ENCODE peak calls at places on chromosomes 4 and X, in four cellular contexts. X is H9, P is HCT116, L is glutamatergic neuron. M is an unnamed sample.

GRCh38 chr4:147480891-147481576 is at the start of gene EDNRA:
- DNase-seq in X (peak), P (no peak), L (peak), M (no peak)

GRCh38 chr4:71026086-71026485 is 32.6 kb downstream of the DCK start:
- DNase-seq in X (no peak), P (peak), L (no peak), M (peak)

GRCh38 chr4:110615366-110616161 is 7.3 kb downstream of the PITX2 start:
- DNase-seq in X (peak), P (no peak), L (no peak), M (no peak)

GRCh38 chr4:72442715-72443114 is 126.3 kb downstream of the ADAMTS3 start:
- DNase-seq in X (no peak), P (no peak), L (no peak), M (no peak)

GRCh38 chr4:158371158-158371557 is 150.5 kb upstream of the RXFP1 start:
- DNase-seq in X (no peak), P (no peak), L (no peak), M (peak)

GRCh38 chrX:40644821-40645358 is 2.5 kb downstream of the CXorf38 start:
- DNase-seq in X (no peak), P (no peak), L (no peak), M (peak)

GRCh38 chr4:3250956-3251690 is 2.2 kb downstream of the MSANTD1 start:
- DNase-seq in X (peak), P (no peak), L (peak), M (peak)

GRCh38 chr4:181254771-181255170 is 988.4 kb upstream of the TENM3 start:
- DNase-seq in X (no peak), P (no peak), L (no peak), M (no peak)

GRCh38 chrX:34365482-34365881 is 233.4 kb upstream of the FAM47A start:
- DNase-seq in X (no peak), P (no peak), L (no peak), M (peak)

GRCh38 chr4:31702291-31702690 is 982.1 kb downstream of the PCDH7 start:
- DNase-seq in X (no peak), P (no peak), L (no peak), M (no peak)

GRCh38 chrX:120224388-120224787 is 26.2 kb upstream of the ZBTB33 start:
- DNase-seq in X (no peak), P (no peak), L (no peak), M (no peak)

GRCh38 chr4:159162576-159162975 is 59.7 kb downstream of the RAPGEF2 start:
- DNase-seq in X (no peak), P (no peak), L (no peak), M (no peak)

GRCh38 chrX:154477891-154478477 is 1.1 kb downstream of the LAGE3 start:
- DNase-seq in X (peak), P (no peak), L (no peak), M (no peak)

GRCh38 chr4:142405021-142405991 is 440.8 kb downstream of the INPP4B start:
- DNase-seq in X (peak), P (no peak), L (no peak), M (peak)

GRCh38 chr4:176451441-176451840 is 131.7 kb downstream of the SPCS3 start:
- DNase-seq in X (no peak), P (no peak), L (no peak), M (no peak)

GRCh38 chr4:94976371-94977011 is 218.7 kb downstream of the BMPR1B start:
- DNase-seq in X (no peak), P (no peak), L (no peak), M (peak)

GRCh38 chr4:76892601-76893000 is 5.3 kb downstream of the SOWAHB start:
- DNase-seq in X (no peak), P (no peak), L (no peak), M (peak)

GRCh38 chrX:9466115-9466495 is 1.2 kb downstream of the TBL1X start:
- DNase-seq in X (peak), P (no peak), L (peak), M (no peak)

GRCh38 chr4:117783716-117784115 is 250.6 kb upstream of the NDST3 start:
- DNase-seq in X (no peak), P (no peak), L (no peak), M (peak)

GRCh38 chrX:9627827-9628406 is 137.7 kb downstream of the GPR143 start:
- DNase-seq in X (no peak), P (no peak), L (no peak), M (no peak)

GRCh38 chrX:10106801-10107200 is 50.0 kb upstream of the CLCN4 start:
- DNase-seq in X (no peak), P (no peak), L (no peak), M (no peak)

GRCh38 chr4:118894034-118894433 is 5.4 kb downstream of the SYNPO2 start:
- DNase-seq in X (no peak), P (no peak), L (no peak), M (no peak)

GRCh38 chr4:37073226-37073840 is 171.2 kb upstream of the NWD2 start:
- DNase-seq in X (no peak), P (no peak), L (no peak), M (no peak)

GRCh38 chr4:3639613-3640586 is 107.7 kb upstream of the LRPAP1 start:
- DNase-seq in X (no peak), P (no peak), L (no peak), M (no peak)

GRCh38 chr4:54315561-54315960 is 86.5 kb downstream of the PDGFRA start:
- DNase-seq in X (no peak), P (no peak), L (no peak), M (no peak)

DNA sequence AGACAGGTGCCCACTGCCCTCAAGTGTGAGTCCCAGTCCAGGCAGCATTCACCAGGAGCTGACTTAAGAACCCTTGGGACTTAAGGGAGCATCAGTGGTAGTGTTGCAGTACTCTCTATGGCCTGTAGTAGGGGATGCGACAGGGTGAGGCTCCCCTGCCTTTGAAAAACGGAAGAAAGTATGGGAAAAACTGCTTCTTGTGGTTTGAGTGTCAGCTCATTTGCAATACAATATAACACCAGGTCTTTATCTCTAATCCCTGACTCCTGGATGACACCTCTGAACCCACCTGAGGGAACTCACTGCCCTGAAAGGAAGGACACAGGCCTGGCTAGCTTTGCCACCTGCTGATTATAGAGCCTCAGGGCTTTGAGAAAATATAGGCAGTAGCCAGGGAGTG is 176.0 kb downstream of the SMARCA1 start:
- DNase-seq in X (peak), P (peak), L (no peak), M (no peak)
- TF ChIP-seq CTCF in X (peak), P (peak), L (no peak), M (no peak)

DNA sequence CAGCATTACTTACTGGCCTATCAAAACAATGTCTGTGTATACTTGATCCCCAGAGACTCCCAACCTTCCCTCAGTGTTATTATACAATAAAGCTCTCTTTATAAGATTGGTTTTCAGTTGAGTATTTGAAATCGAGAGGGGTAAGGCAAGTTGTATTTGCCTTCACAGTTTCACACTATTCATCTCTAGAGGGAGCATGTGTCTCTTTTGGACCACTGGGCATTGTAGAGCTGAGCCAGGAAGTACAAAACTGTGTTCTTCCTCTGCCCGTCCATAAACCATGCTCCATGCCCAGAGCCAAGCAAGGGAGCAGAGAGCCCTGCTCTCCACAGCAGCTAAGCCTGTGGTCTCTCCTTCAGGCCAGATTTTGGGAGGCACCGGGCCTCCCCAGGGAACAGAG is 61.5 kb upstream of the HHIP start:
- DNase-seq in X (no peak), P (no peak), L (no peak), M (no peak)
- TF ChIP-seq CTCF in X (no peak), P (no peak), L (no peak), M (no peak)

GRCh38 chr4:15507679-15508078 is 38.0 kb downstream of the CC2D2A start:
- DNase-seq in X (no peak), P (no peak), L (no peak), M (no peak)

GRCh38 chr4:15516494-15516893 is 46.8 kb downstream of the CC2D2A start:
- DNase-seq in X (no peak), P (no peak), L (no peak), M (no peak)

GRCh38 chr4:15515106-15515505 is 45.4 kb downstream of the CC2D2A start:
- DNase-seq in X (no peak), P (no peak), L (no peak), M (no peak)

DNA sequence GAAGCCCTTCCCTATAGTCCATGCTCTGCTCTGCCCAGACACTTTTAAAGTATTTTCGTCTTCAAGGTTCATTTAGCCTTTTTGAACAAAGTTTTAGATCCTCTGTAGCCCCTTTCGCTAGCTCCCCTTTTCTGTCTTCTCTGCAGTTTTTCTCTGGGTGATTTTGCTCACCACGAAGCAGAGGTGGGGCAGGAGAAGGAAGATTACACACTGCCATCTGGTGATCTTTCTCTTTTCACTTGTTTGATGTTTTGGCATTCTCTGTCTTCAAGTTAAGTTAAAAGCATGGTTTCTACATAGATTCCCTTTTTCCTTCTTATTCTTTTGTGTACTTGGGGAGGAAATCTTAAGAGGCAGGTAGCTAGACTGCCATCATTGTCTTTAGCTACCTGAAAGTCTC is 43.9 kb downstream of the CC2D2A start:
- DNase-seq in X (no peak), P (no peak), L (no peak), M (no peak)
- TF ChIP-seq CTCF in X (no peak), P (no peak), L (no peak), M (no peak)

DNA sequence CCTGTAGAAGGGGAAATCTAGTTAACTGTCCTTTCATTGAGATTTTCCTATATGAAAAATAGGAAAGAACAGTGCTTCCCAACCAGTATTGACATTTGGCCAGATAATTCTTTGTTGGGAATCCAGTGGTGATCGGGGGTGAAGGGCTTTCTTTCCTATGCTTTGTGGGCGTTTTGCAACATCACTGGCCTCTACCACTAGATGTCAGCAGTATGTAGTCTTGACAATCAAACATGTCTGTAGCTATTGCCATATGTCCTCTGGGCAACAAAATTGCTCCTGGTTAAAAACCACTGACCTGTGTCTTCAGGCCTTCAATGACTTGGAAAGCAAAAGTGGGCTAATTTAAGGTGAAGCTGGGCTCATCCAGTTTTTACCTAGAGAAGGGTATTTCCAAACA is 658.5 kb downstream of the DACH2 start:
- DNase-seq in X (peak), P (no peak), L (no peak), M (peak)
- TF ChIP-seq CTCF in X (peak), P (no peak), L (peak), M (peak)

GRCh38 chrX:135454816-135455215 is 33.1 kb downstream of the SMIM10L2A start:
- DNase-seq in X (no peak), P (no peak), L (no peak), M (no peak)

GRCh38 chrX:135449637-135450550 is 28.1 kb downstream of the SMIM10L2A start:
- DNase-seq in X (no peak), P (no peak), L (no peak), M (no peak)

GRCh38 chrX:135453381-135453780 is 31.6 kb downstream of the SMIM10L2A start:
- DNase-seq in X (peak), P (no peak), L (no peak), M (no peak)
- TF ChIP-seq CTCF in X (peak), P (peak), L (no peak), M (no peak)

GRCh38 chr4:103994059-103994458 is 274.3 kb upstream of the TACR3 start:
- DNase-seq in X (no peak), P (peak), L (no peak), M (peak)
- TF ChIP-seq CTCF in X (peak), P (peak), L (no peak), M (peak)

GRCh38 chr4:7156273-7157139 is 35.8 kb upstream of the SORCS2 start:
- DNase-seq in X (peak), P (no peak), L (peak), M (no peak)
- TF ChIP-seq CTCF in X (peak), P (peak), L (peak), M (no peak)

GRCh38 chr4:932713-933070 is 432 bp downstream of the TMEM175 start:
- DNase-seq in X (peak), P (no peak), L (peak), M (no peak)
- TF ChIP-seq CTCF in X (no peak), P (no peak), L (no peak), M (no peak)

DNA sequence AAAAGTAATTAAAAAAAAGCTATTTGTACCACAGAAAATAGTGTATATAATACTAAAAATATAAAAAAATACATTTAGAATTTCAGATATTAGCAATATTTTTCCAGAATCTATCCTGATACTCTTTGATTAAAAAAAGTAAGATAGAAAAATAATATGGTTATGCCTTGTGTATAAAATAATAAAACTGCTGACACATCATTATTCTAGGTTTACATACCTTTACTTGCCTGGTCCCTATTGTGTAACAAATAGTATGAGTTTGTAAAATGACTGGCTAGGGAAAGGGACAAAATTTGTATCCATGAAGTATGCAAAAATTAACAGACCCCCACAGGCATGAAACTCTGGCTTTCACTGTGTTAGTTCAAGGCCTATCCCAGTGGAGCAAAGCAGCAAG is 136.6 kb upstream of the PCDH18 start:
- DNase-seq in X (no peak), P (no peak), L (no peak), M (no peak)
- TF ChIP-seq CTCF in X (no peak), P (no peak), L (no peak), M (no peak)

M was measured in MCF 10A.